ENCODE peak calls at places on chromosomes 1 and 21, in seven cellular contexts. R is AG04450, C is smooth muscle cell of the brain vasculature, A is brain microvascular endothelial cell, J is HT-29, F is Kasumi-1, M is left lung. G is an unnamed sample.

GRCh38 chr1:20211511-20211931 is 25.2 kb upstream of the PLA2G2C start:
- DNase-seq in J (no peak), R (no peak), A (no peak), M (no peak), F (no peak), C (no peak), G (no peak)

GRCh38 chr1:83791821-83792437 is 207.0 kb downstream of the TTLL7 start:
- DNase-seq in J (no peak), A (peak), F (no peak), R (no peak), M (no peak), C (no peak), G (no peak)

GRCh38 chr1:1046243-1046642 is 26.3 kb downstream of the AGRN start:
- DNase-seq in F (no peak), M (no peak), R (no peak), C (no peak), J (no peak), A (no peak), G (no peak)

GRCh38 chr1:38444311-38444710 is 397.7 kb upstream of the POU3F1 start:
- DNase-seq in R (peak), F (no peak), A (peak), J (no peak), C (no peak), M (no peak), G (no peak)

GRCh38 chr1:187051618-187052232 is 223.0 kb downstream of the PLA2G4A start:
- DNase-seq in A (no peak), R (peak), M (no peak), F (peak), J (peak), C (peak), G (peak)

GRCh38 chr21:28393279-28393678 is 599.4 kb downstream of the LTN1 start:
- DNase-seq in R (no peak), F (no peak), C (no peak), J (peak), M (no peak), A (no peak), G (no peak)

GRCh38 chr1:17425806-17426205 is 13.7 kb downstream of the RCC2 start:
- DNase-seq in F (no peak), M (no peak), C (no peak), A (no peak), J (no peak), R (no peak), G (no peak)

GRCh38 chr1:82106672-82107071 is 305.9 kb downstream of the ADGRL2 start:
- DNase-seq in M (no peak), C (no peak), F (no peak), R (no peak), A (no peak), J (no peak), G (no peak)

GRCh38 chr1:50562106-50562505 is 138.9 kb upstream of the DMRTA2 start:
- DNase-seq in C (no peak), A (no peak), R (no peak), M (no peak), J (no peak), F (no peak), G (no peak)

GRCh38 chr1:202501281-202501680 is 152.8 kb downstream of the PPP1R12B start:
- DNase-seq in C (no peak), J (peak), M (no peak), F (peak), R (no peak), A (peak), G (peak)

GRCh38 chr1:246008256-246008901 is 498.7 kb downstream of the SMYD3 start:
- DNase-seq in J (no peak), M (no peak), A (no peak), C (no peak), F (no peak), R (no peak), G (peak)

GRCh38 chr1:19869929-19870328 is 12.3 kb upstream of the OTUD3 start:
- DNase-seq in A (peak), R (no peak), J (no peak), C (no peak), M (no peak), F (no peak), G (no peak)

GRCh38 chr1:111481387-111482221 is 7.8 kb downstream of the C1orf162 start:
- DNase-seq in R (peak), C (peak), A (peak), J (peak), F (peak), M (peak), G (peak)

GRCh38 chr1:80384037-80384830 is 1377.7 kb upstream of the ADGRL4 start:
- DNase-seq in R (no peak), A (peak), F (no peak), C (no peak), M (no peak), J (no peak), G (no peak)

GRCh38 chr21:22200378-22201092 is 1202.3 kb downstream of the NCAM2 start:
- DNase-seq in J (no peak), R (no peak), F (no peak), M (no peak), C (no peak), A (no peak), G (no peak)

GRCh38 chr21:41678016-41678935 is 88.6 kb downstream of the RIPK4 start:
- DNase-seq in M (peak), C (no peak), R (no peak), A (no peak), F (no peak), J (peak), G (no peak)

GRCh38 chr1:226404063-226404903 is 3.6 kb downstream of the PARP1 start:
- DNase-seq in J (no peak), R (no peak), M (no peak), F (no peak), A (peak), C (no peak), G (no peak)

GRCh38 chr21:24023402-24023801 is 1583.9 kb downstream of the MRPL39 start:
- DNase-seq in F (no peak), C (no peak), M (no peak), A (no peak), R (no peak), J (no peak), G (no peak)

GRCh38 chr1:7046314-7046713 is 261.1 kb downstream of the CAMTA1 start:
- DNase-seq in C (peak), A (peak), R (peak), J (peak), F (peak), M (peak), G (no peak)

GRCh38 chr1:172680733-172681275 is 21.9 kb downstream of the FASLG start:
- DNase-seq in F (no peak), J (no peak), R (no peak), M (no peak), C (no peak), A (no peak), G (no peak)

GRCh38 chr1:242579528-242580235 is 55.2 kb upstream of the PLD5 start:
- DNase-seq in R (no peak), A (no peak), M (no peak), F (no peak), J (no peak), C (no peak), G (no peak)

GRCh38 chr1:160374291-160374690 is 7.4 kb downstream of the NHLH1 start:
- DNase-seq in C (no peak), F (no peak), R (no peak), M (no peak), J (no peak), A (no peak), G (no peak)

GRCh38 chr1:238465449-238465848 is 574.7 kb upstream of the ZP4 start:
- DNase-seq in C (no peak), R (no peak), M (no peak), F (no peak), A (no peak), J (no peak), G (peak)

GRCh38 chr1:206714331-206715058 is 29.8 kb downstream of the MAPKAPK2 start:
- DNase-seq in C (no peak), A (no peak), M (no peak), J (peak), F (no peak), R (no peak), G (no peak)

GRCh38 chr1:10680487-10680886 is 116.0 kb downstream of the CASZ1 start:
- DNase-seq in J (peak), C (no peak), M (peak), R (no peak), A (no peak), F (no peak), G (no peak)

GRCh38 chr1:204102719-204103118 is 29.8 kb downstream of the SOX13 start:
- DNase-seq in C (no peak), F (no peak), M (no peak), A (no peak), R (no peak), J (peak), G (no peak)

GRCh38 chr1:25501235-25502058 is 42.0 kb upstream of the LDLRAP1 start:
- DNase-seq in M (no peak), R (peak), F (no peak), A (no peak), C (no peak), J (peak), G (no peak)

GRCh38 chr1:54167422-54168139 is 14.8 kb upstream of the CDCP2 start:
- DNase-seq in J (no peak), A (peak), R (peak), M (no peak), F (no peak), C (no peak), G (no peak)

GRCh38 chr1:175471039-175471800 is 272.2 kb downstream of the TNR start:
- DNase-seq in J (no peak), R (no peak), A (no peak), C (no peak), M (no peak), F (no peak), G (no peak)

GRCh38 chr1:201954263-201955008 is 867 bp upstream of the TIMM17A start:
- DNase-seq in M (no peak), R (no peak), C (no peak), J (no peak), A (no peak), F (no peak), G (no peak)

GRCh38 chr1:37509181-37509580 is 5.4 kb downstream of the MEAF6 start:
- DNase-seq in F (peak), C (no peak), A (no peak), J (peak), R (no peak), M (no peak), G (no peak)

GRCh38 chr21:36999131-36999898 is 7.2 kb upstream of the RIPPLY3 start:
- DNase-seq in C (no peak), F (no peak), M (no peak), J (no peak), R (no peak), A (no peak), G (no peak)

GRCh38 chr21:31293986-31294385 is 50.1 kb downstream of the TIAM1 start:
- DNase-seq in J (no peak), C (peak), F (no peak), M (no peak), R (peak), A (peak), G (no peak)

GRCh38 chr1:101587749-101588148 is 350.9 kb downstream of the S1PR1 start:
- DNase-seq in F (no peak), C (no peak), A (peak), J (peak), M (no peak), R (no peak), G (no peak)

G was measured in pons.